ENCODE peak calls at places on chromosomes 7 and 10, in nine cellular contexts. C is GM20000; W is left ventricle myocardium inferior; O is activated CD4-positive, alpha-beta T cell treated with anti-CD3 and anti-CD28 coated beads, Interleukin-2, amount 10 ng/mL, durations not matched to agents 7 days and 5 days; V is ELR; N is AG04450; U is NCI-H524 treated with DMSO at 0.1 percent for 48 hours; K is EL; B is ascending aorta. F is an unnamed sample.

GRCh38 chr7:55078465-55079372 is 59.9 kb downstream of the EGFR start:
- DNase-seq in U (no peak), K (no peak), N (no peak), C (peak), W (no peak), V (no peak), O (no peak), B (no peak), F (no peak)

GRCh38 chr7:7944619-7945282 is 23.8 kb upstream of the GLCCI1 start:
- DNase-seq in V (no peak), B (no peak), K (no peak), N (no peak), C (peak), W (no peak), U (no peak), O (peak), F (peak)

GRCh38 chr10:125840955-125841354 is 17.6 kb downstream of the BCCIP start:
- DNase-seq in U (no peak), O (no peak), C (no peak), B (no peak), W (no peak), V (peak), K (peak), N (no peak), F (no peak)

GRCh38 chr7:29146082-29146706 is at the start of gene CPVL:
- DNase-seq in U (no peak), C (no peak), O (no peak), W (peak), N (no peak), V (no peak), K (peak), B (peak), F (no peak)

GRCh38 chr10:124217906-124218769 is 124.7 kb upstream of the CHST15 start:
- DNase-seq in O (no peak), C (no peak), N (no peak), B (peak), U (no peak), V (no peak), W (no peak), K (no peak), F (no peak)

GRCh38 chr10:113680172-113681111 is 730 bp downstream of the CASP7 start:
- DNase-seq in W (peak), C (peak), V (peak), K (peak), B (peak), N (peak), U (no peak), O (peak), F (peak)

GRCh38 chr10:31069411-31069810 is 37.7 kb upstream of the ZNF438 start:
- DNase-seq in B (no peak), K (no peak), N (no peak), C (no peak), W (no peak), O (no peak), V (no peak), U (peak), F (no peak)

GRCh38 chr10:110392121-110392859 is 87.6 kb upstream of the SMNDC1 start:
- DNase-seq in N (no peak), U (no peak), K (no peak), O (no peak), C (no peak), W (no peak), B (no peak), V (no peak), F (no peak)

GRCh38 chr7:71661671-71662224 is 529.8 kb downstream of the GALNT17 start:
- DNase-seq in B (no peak), N (no peak), O (no peak), V (no peak), C (no peak), K (no peak), W (peak), U (peak), F (no peak)

GRCh38 chr7:79810945-79811344 is 323.7 kb upstream of the GNAI1 start:
- DNase-seq in W (no peak), B (no peak), U (no peak), O (no peak), K (peak), N (no peak), V (no peak), C (no peak), F (no peak)

GRCh38 chr10:16809074-16809718 is 8.0 kb downstream of the RSU1 start:
- DNase-seq in V (peak), W (peak), O (peak), B (no peak), C (peak), U (no peak), N (no peak), K (peak), F (peak)

GRCh38 chr7:2032030-2032875 is 200.5 kb downstream of the MAD1L1 start:
- DNase-seq in O (no peak), N (no peak), U (no peak), K (peak), W (peak), V (peak), C (no peak), B (peak), F (no peak)

GRCh38 chr10:93915603-93916002 is 21.8 kb downstream of the SLC35G1 start:
- DNase-seq in V (no peak), C (no peak), B (no peak), O (no peak), U (no peak), K (no peak), N (no peak), W (no peak), F (no peak)

GRCh38 chr10:10208156-10208555 is 809.5 kb upstream of the CELF2 start:
- DNase-seq in K (no peak), N (no peak), B (no peak), U (no peak), V (no peak), O (no peak), W (no peak), C (no peak), F (no peak)

GRCh38 chr10:126429275-126429674 is 41.0 kb upstream of the ADAM12 start:
- DNase-seq in B (no peak), N (no peak), V (no peak), W (no peak), C (no peak), K (no peak), O (no peak), U (no peak), F (no peak)

GRCh38 chr7:90326500-90326899 is 5.4 kb upstream of the FAM237B start:
- DNase-seq in W (no peak), O (no peak), V (no peak), N (no peak), U (no peak), K (no peak), B (no peak), C (no peak), F (no peak)

GRCh38 chr7:29019896-29020295 is 61.8 kb upstream of the TRIL start:
- DNase-seq in V (no peak), N (no peak), C (no peak), W (peak), U (peak), B (no peak), K (no peak), O (no peak), F (no peak)

GRCh38 chr7:118918556-118918955 is 694.1 kb downstream of the ANKRD7 start:
- DNase-seq in K (no peak), N (no peak), V (peak), U (peak), W (no peak), O (no peak), C (no peak), B (no peak), F (no peak)

GRCh38 chr10:129614341-129614740 is 147.3 kb downstream of the MGMT start:
- DNase-seq in V (no peak), U (no peak), O (no peak), W (no peak), B (no peak), N (no peak), K (no peak), C (no peak), F (no peak)

GRCh38 chr10:4568731-4569130 is 257.3 kb upstream of the AKR1E2 start:
- DNase-seq in B (no peak), U (no peak), N (no peak), K (no peak), V (no peak), C (no peak), W (no peak), O (no peak), F (no peak)

GRCh38 chr7:40199076-40199802 is 64.4 kb downstream of the SUGCT start:
- DNase-seq in B (no peak), N (peak), U (no peak), V (peak), K (peak), W (no peak), O (no peak), C (no peak), F (no peak)

GRCh38 chr10:4663162-4663992 is 162.6 kb upstream of the AKR1E2 start:
- DNase-seq in O (no peak), N (peak), B (peak), W (peak), C (peak), V (peak), U (peak), K (peak), F (no peak)

GRCh38 chr10:1673568-1674345 is 63.6 kb downstream of the ADARB2 start:
- DNase-seq in K (no peak), W (no peak), N (no peak), B (no peak), U (no peak), V (no peak), C (no peak), O (no peak), F (no peak)

GRCh38 chr10:102540023-102540422 is 36.3 kb downstream of the SUFU start:
- DNase-seq in U (no peak), O (no peak), B (no peak), W (no peak), N (no peak), V (peak), C (peak), K (peak), F (no peak)

GRCh38 chr10:70575486-70575873 is 27.1 kb downstream of the PRF1 start:
- DNase-seq in W (no peak), B (no peak), V (no peak), U (no peak), K (no peak), C (no peak), O (no peak), N (no peak), F (no peak)

GRCh38 chr7:127704211-127704610 is 52.2 kb downstream of the SND1 start:
- DNase-seq in N (no peak), U (peak), W (no peak), K (no peak), B (no peak), O (no peak), C (no peak), V (no peak), F (no peak)

GRCh38 chr10:95525033-95525418 is 36.1 kb downstream of the SORBS1 start:
- DNase-seq in N (no peak), O (no peak), W (no peak), V (no peak), U (no peak), B (no peak), C (no peak), K (no peak), F (no peak)

GRCh38 chr10:26780793-26781601 is 79.8 kb downstream of the ABI1 start:
- DNase-seq in K (peak), O (no peak), C (no peak), U (no peak), B (no peak), W (no peak), V (peak), N (peak), F (no peak)

GRCh38 chr10:88113657-88114272 is 250.3 kb downstream of the PTEN start:
- DNase-seq in W (no peak), K (no peak), C (no peak), U (no peak), O (no peak), B (no peak), N (no peak), V (no peak), F (no peak)

GRCh38 chr10:44977287-44978212 is 1.1 kb downstream of the DEPP1 start:
- DNase-seq in U (no peak), V (no peak), K (no peak), C (no peak), B (no peak), W (no peak), O (no peak), N (no peak), F (no peak)

GRCh38 chr10:124663228-124663627 is 81.0 kb downstream of the FAM53B start:
- DNase-seq in B (no peak), N (no peak), C (no peak), K (no peak), V (no peak), U (no peak), O (no peak), W (no peak), F (no peak)

GRCh38 chr7:73520673-73521635 is 1.1 kb downstream of the BAZ1B start:
- DNase-seq in V (peak), K (peak), C (no peak), W (no peak), U (no peak), N (no peak), B (no peak), O (no peak), F (peak)

GRCh38 chr7:21407806-21408480 is 19.9 kb upstream of the SP4 start:
- DNase-seq in C (no peak), N (no peak), V (no peak), B (no peak), O (no peak), K (no peak), W (no peak), U (no peak), F (no peak)

GRCh38 chr10:75803816-75804576 is 372.6 kb downstream of the LRMDA start:
- DNase-seq in B (no peak), K (no peak), W (no peak), N (no peak), C (no peak), U (no peak), V (no peak), O (no peak), F (no peak)

GRCh38 chr10:70528726-70529362 is 50.3 kb downstream of the PALD1 start:
- DNase-seq in N (no peak), O (no peak), V (peak), K (peak), B (no peak), C (no peak), U (no peak), W (no peak), F (no peak)

GRCh38 chr7:128045766-128046165 is 14.5 kb upstream of the LRRC4 start:
- DNase-seq in N (no peak), K (peak), C (no peak), B (no peak), U (no peak), V (peak), W (no peak), O (no peak), F (no peak)

F was measured in activated naive CD4-positive, alpha-beta T cell treated with anti-CD3 and anti-CD28 coated beads, Interleukin-2, amount 10 ng/mL, durations not matched to agents 7 days and 5 days.